ENCODE peak calls at places on chromosome 5, in six cellular contexts. E is GM23248, S is K562, D is cardiac muscle cell, B is AG04450, V is heart right ventricle. J is an unnamed sample.

GRCh38 chr5:94217745-94218144 is 400.7 kb downstream of the KIAA0825 start:
- DNase-seq in E (peak; percentile 45), S (no peak), D (no peak), B (no peak), V (no peak), J (no peak)

GRCh38 chr5:1751026-1751863 is 48.4 kb downstream of the MRPL36 start:
- DNase-seq in E (no peak), S (no peak), D (no peak), B (no peak), V (no peak), J (no peak)

GRCh38 chr5:6837519-6838110 is 124.4 kb downstream of the TENT4A start:
- DNase-seq in E (no peak), S (peak; percentile 66), D (no peak), B (no peak), V (peak; percentile 27), J (no peak)

GRCh38 chr5:172872997-172873491 is 39.0 kb downstream of the ERGIC1 start:
- DNase-seq in E (peak; percentile 66), S (no peak), D (peak; percentile 71), B (no peak), V (peak; percentile 82), J (peak; percentile 62)

GRCh38 chr5:91283899-91284298 is 99.2 kb downstream of the ARRDC3 start:
- DNase-seq in E (peak; percentile 83), S (no peak), D (peak; percentile 47), B (no peak), V (no peak), J (no peak)

GRCh38 chr5:83721878-83722779 is 1.5 kb upstream of the HAPLN1 start:
- DNase-seq in E (peak; percentile 87), S (no peak), D (peak; percentile 84), B (peak; percentile 11), V (peak; percentile 46), J (peak; percentile 46)

GRCh38 chr5:74655206-74655605 is 14.7 kb upstream of the ENC1 start:
- DNase-seq in E (no peak), S (no peak), D (no peak), B (no peak), V (no peak), J (no peak)

GRCh38 chr5:127290019-127290945 is at the start of gene MEGF10:
- DNase-seq in E (peak; percentile 73), S (peak; percentile 14), D (peak; percentile 66), B (no peak), V (peak; percentile 35), J (peak; percentile 84)

GRCh38 chr5:133407277-133407632 is 205.1 kb downstream of the FSTL4 start:
- DNase-seq in E (no peak), S (no peak), D (no peak), B (no peak), V (no peak), J (no peak)

GRCh38 chr5:72494700-72495124 is 12.5 kb downstream of the ZNF366 start:
- DNase-seq in E (peak; percentile 75), S (no peak), D (no peak), B (no peak), V (no peak), J (no peak)

GRCh38 chr5:149452007-149452664 is 73.0 kb upstream of the IL17B start:
- DNase-seq in E (peak; percentile 43), S (peak; percentile 61), D (peak; percentile 95), B (no peak), V (peak; percentile 49), J (no peak)

GRCh38 chr5:174533771-174534221 is 190.6 kb upstream of the MSX2 start:
- DNase-seq in E (peak; percentile 85), S (no peak), D (peak; percentile 57), B (peak; percentile 96), V (no peak), J (no peak)

GRCh38 chr5:12354686-12355085 is 450.4 kb upstream of the CTNND2 start:
- DNase-seq in E (no peak), S (no peak), D (no peak), B (no peak), V (no peak), J (no peak)

GRCh38 chr5:2883771-2884170 is 132.3 kb upstream of the IRX2 start:
- DNase-seq in E (no peak), S (no peak), D (no peak), B (no peak), V (no peak), J (no peak)

GRCh38 chr5:120683580-120683979 is 219.5 kb downstream of the PRR16 start:
- DNase-seq in E (peak; percentile 11), S (no peak), D (no peak), B (no peak), V (no peak), J (no peak)

GRCh38 chr5:180818275-180818674 is 15.7 kb upstream of the MGAT1 start:
- DNase-seq in E (no peak), S (no peak), D (no peak), B (no peak), V (no peak), J (no peak)

GRCh38 chr5:100550531-100551036 is 15.4 kb downstream of the FAM174A start:
- DNase-seq in E (peak; percentile 55), S (no peak), D (no peak), B (no peak), V (no peak), J (no peak)

GRCh38 chr5:104170906-104171305 is 608.3 kb upstream of the NUDT12 start:
- DNase-seq in E (no peak), S (no peak), D (peak; percentile 41), B (no peak), V (no peak), J (no peak)

GRCh38 chr5:111902436-111902835 is 145.4 kb upstream of the NREP start:
- DNase-seq in E (no peak), S (no peak), D (no peak), B (no peak), V (no peak), J (no peak)

GRCh38 chr5:102622244-102622643 is 123.4 kb upstream of the SLCO6A1 start:
- DNase-seq in E (no peak), S (no peak), D (no peak), B (no peak), V (no peak), J (no peak)

GRCh38 chr5:98414938-98415337 is 358.5 kb upstream of the RGMB start:
- DNase-seq in E (peak; percentile 98), S (no peak), D (peak; percentile 62), B (peak; percentile 59), V (no peak), J (no peak)

GRCh38 chr5:178293400-178293799 is 60.8 kb upstream of the PHYKPL start:
- DNase-seq in E (no peak), S (no peak), D (no peak), B (no peak), V (peak; percentile 4), J (no peak)

GRCh38 chr5:157544623-157544989 is 31.0 kb downstream of the ADAM19 start:
- DNase-seq in E (no peak), S (no peak), D (no peak), B (no peak), V (no peak), J (no peak)

GRCh38 chr5:56671571-56671970 is 143.8 kb upstream of the MAP3K1 start:
- DNase-seq in E (no peak), S (no peak), D (no peak), B (no peak), V (no peak), J (no peak)

DNA sequence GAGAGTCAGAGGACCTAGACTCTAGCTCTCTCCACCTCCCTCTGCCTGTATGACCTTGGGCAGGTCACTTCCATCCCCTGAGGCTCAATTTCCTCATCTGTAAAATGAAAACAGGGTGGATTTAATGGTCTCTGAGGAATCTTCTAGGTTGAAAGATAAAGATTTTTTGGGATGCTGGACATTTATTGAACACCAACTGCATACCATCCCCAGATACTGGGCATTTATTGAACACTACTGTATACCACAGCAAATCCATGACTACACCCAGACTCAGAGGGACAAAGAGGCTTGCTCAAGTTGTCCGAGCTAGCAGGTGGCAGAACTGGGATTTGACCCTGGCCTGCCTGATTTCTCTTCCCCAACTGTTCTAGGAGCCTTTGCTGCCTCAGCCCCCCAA is 25.0 kb upstream of the CPLX2 start:
- DNase-seq in E (no peak), S (no peak), D (no peak), B (no peak), V (no peak), J (no peak)
- H3K27ac ChIP-seq in E (no peak overlapping the region), S (no peak overlapping the region), D (no peak overlapping the region), B (no peak overlapping the region), V (no peak overlapping the region), J (no peak overlapping the region)

DNA sequence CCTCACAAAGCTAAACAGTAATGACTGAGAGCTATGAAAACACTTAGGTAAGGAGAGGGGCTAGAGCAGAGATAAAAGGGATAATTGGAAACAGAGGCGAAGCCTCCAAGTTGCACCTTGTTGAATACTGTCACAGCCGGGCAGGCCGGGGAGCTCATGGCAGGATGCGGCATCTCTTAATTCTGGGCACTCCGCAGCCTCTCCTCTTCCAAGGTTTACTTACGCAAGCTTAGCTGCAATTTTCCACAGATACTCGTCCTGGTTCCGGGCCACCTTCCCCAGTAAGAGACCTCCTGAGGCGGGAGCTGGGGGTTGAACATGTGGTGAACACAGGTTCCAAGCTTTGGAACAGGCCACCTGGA is 334.9 kb downstream of the CWC27 start:
- DNase-seq in E (no peak), S (no peak), D (no peak), B (no peak), V (no peak), J (no peak)
- H3K27ac ChIP-seq in E (peak overlapping the region; percentile 31), S (no peak overlapping the region), D (no peak overlapping the region), B (peak overlapping the region; percentile 11), V (peak overlapping the region; percentile 94), J (no peak overlapping the region)

GRCh38 chr5:14054965-14055963 is 87.9 kb upstream of the TRIO start:
- DNase-seq in E (peak; percentile 73), S (no peak), D (no peak), B (no peak), V (no peak), J (no peak)

GRCh38 chr5:14057289-14057688 is 85.9 kb upstream of the TRIO start:
- DNase-seq in E (peak; percentile 24), S (no peak), D (no peak), B (no peak), V (no peak), J (no peak)

GRCh38 chr5:14056039-14056438 is 87.1 kb upstream of the TRIO start:
- DNase-seq in E (no peak), S (no peak), D (no peak), B (no peak), V (no peak), J (no peak)

GRCh38 chr5:14050821-14051220 is 92.3 kb upstream of the TRIO start:
- DNase-seq in E (no peak), S (no peak), D (no peak), B (no peak), V (no peak), J (no peak)

GRCh38 chr5:14054111-14054854 is 88.9 kb upstream of the TRIO start:
- DNase-seq in E (no peak), S (no peak), D (no peak), B (no peak), V (no peak), J (no peak)
- H3K27ac ChIP-seq in E (peak overlapping the region; percentile 74), S (no peak overlapping the region), D (no peak overlapping the region), B (peak overlapping the region; percentile 99), V (no peak overlapping the region), J (no peak overlapping the region)

DNA sequence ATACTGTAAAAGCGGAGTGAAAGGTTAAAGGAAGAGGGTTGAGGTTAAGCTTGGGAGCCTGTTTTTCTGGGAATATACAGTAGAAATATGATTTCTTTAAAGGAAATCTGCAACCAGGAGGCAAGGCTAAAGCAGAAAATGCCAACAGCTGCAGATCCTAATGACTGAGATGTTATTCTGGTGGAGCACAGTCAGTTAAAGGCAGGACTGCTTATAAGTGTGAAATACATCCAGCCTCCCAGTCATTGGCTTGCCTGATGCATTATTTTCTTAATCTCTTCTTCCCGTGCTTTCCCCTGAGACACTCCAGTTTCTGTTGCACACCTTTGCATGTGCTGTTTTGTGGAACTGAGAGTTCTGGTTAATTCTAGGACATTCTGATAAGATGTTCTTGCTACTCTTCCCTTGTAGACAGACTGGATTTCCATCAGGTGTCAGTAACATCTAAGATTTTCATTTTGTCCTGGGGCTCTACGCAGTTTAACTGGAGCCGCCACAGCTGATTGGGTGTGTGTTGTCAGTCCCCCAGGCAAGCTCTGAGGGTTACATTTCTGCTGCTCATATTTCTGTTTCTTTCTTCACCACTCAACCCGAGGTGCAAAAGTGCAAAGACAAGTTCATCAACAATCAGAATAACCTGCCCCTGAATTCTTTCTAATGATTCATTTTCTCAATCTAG is 44.4 kb downstream of the CAST start:
- DNase-seq in E (no peak), S (no peak), D (no peak), B (no peak), V (no peak), J (no peak)
- H3K27ac ChIP-seq in E (no peak overlapping the region), S (no peak overlapping the region), D (no peak overlapping the region), B (no peak overlapping the region), V (peak overlapping the region; percentile 59), J (no peak overlapping the region)

J was measured in substantia nigra.